ENCODE peak calls at places on chromosomes 5 and 9, in four cellular contexts. One of them, this sample, is unnamed.

GRCh38 chr5:139064613-139065012 is 133.6 kb downstream of the SIL1 start:
- DNase-seq in NCI-H82: no peak
- DNase-seq in DMS 273 treated with DMSO at 0.1 percent for 48 hours: no peak
- DNase-seq in GM04503: no peak
- DNase-seq in this sample: peak

GRCh38 chr9:76688471-76689238 is 75.6 kb upstream of the PCA3 start:
- DNase-seq in NCI-H82: peak
- DNase-seq in DMS 273 treated with DMSO at 0.1 percent for 48 hours: no peak
- DNase-seq in GM04503: no peak
- DNase-seq in this sample: no peak

GRCh38 chr5:95032801-95033200 is 252.1 kb downstream of the MCTP1 start:
- DNase-seq in NCI-H82: no peak
- DNase-seq in DMS 273 treated with DMSO at 0.1 percent for 48 hours: no peak
- DNase-seq in GM04503: no peak
- DNase-seq in this sample: no peak

GRCh38 chr5:95007953-95008596 is 276.8 kb downstream of the MCTP1 start:
- DNase-seq in NCI-H82: no peak
- DNase-seq in DMS 273 treated with DMSO at 0.1 percent for 48 hours: no peak
- DNase-seq in GM04503: no peak
- DNase-seq in this sample: no peak

GRCh38 chr5:132898094-132898493 is 24.6 kb downstream of the LEAP2 start:
- DNase-seq in NCI-H82: no peak
- DNase-seq in DMS 273 treated with DMSO at 0.1 percent for 48 hours: no peak
- DNase-seq in GM04503: no peak
- DNase-seq in this sample: no peak

GRCh38 chr5:73434921-73435320 is 13.7 kb downstream of the FOXD1 start:
- DNase-seq in NCI-H82: peak
- DNase-seq in DMS 273 treated with DMSO at 0.1 percent for 48 hours: no peak
- DNase-seq in GM04503: no peak
- DNase-seq in this sample: no peak

GRCh38 chr9:128159073-128159783 is 837 bp upstream of the BBLN start:
- DNase-seq in NCI-H82: peak
- DNase-seq in DMS 273 treated with DMSO at 0.1 percent for 48 hours: no peak
- DNase-seq in GM04503: no peak
- DNase-seq in this sample: no peak

GRCh38 chr9:14014744-14015143 is 299.2 kb downstream of the NFIB start:
- DNase-seq in NCI-H82: no peak
- DNase-seq in DMS 273 treated with DMSO at 0.1 percent for 48 hours: no peak
- DNase-seq in GM04503: no peak
- DNase-seq in this sample: no peak

GRCh38 chr9:135416771-135417290 is 62.8 kb upstream of the PPP1R26 start:
- DNase-seq in NCI-H82: no peak
- DNase-seq in DMS 273 treated with DMSO at 0.1 percent for 48 hours: no peak
- DNase-seq in GM04503: no peak
- DNase-seq in this sample: no peak

GRCh38 chr5:71891856-71892255 is 172.8 kb downstream of the CARTPT start:
- DNase-seq in NCI-H82: no peak
- DNase-seq in DMS 273 treated with DMSO at 0.1 percent for 48 hours: no peak
- DNase-seq in GM04503: no peak
- DNase-seq in this sample: peak

GRCh38 chr5:117455236-117456233 is 880.9 kb upstream of the SEMA6A start:
- DNase-seq in NCI-H82: peak
- DNase-seq in DMS 273 treated with DMSO at 0.1 percent for 48 hours: no peak
- DNase-seq in GM04503: no peak
- DNase-seq in this sample: no peak

GRCh38 chr5:109413463-109413862 is 3.7 kb upstream of the PJA2 start:
- DNase-seq in NCI-H82: no peak
- DNase-seq in DMS 273 treated with DMSO at 0.1 percent for 48 hours: peak
- DNase-seq in GM04503: no peak
- DNase-seq in this sample: peak

GRCh38 chr9:132078369-132079356 is 1.0 kb downstream of the MED27 start:
- DNase-seq in NCI-H82: peak
- DNase-seq in DMS 273 treated with DMSO at 0.1 percent for 48 hours: no peak
- DNase-seq in GM04503: peak
- DNase-seq in this sample: no peak

GRCh38 chr5:95959964-95960801 is 1.5 kb downstream of the ELL2 start:
- DNase-seq in NCI-H82: peak
- DNase-seq in DMS 273 treated with DMSO at 0.1 percent for 48 hours: no peak
- DNase-seq in GM04503: no peak
- DNase-seq in this sample: no peak

GRCh38 chr9:121853617-121854395 is 202.4 kb downstream of the DAB2IP start:
- DNase-seq in NCI-H82: no peak
- DNase-seq in DMS 273 treated with DMSO at 0.1 percent for 48 hours: no peak
- DNase-seq in GM04503: no peak
- DNase-seq in this sample: no peak